ENCODE peak calls at places on chromosome 16, in four cellular contexts. E, V, H and C are unnamed samples.

GRCh38 chr16:66188786-66189725 is 177.4 kb upstream of the CDH5 start:
- DNase-seq in E (no peak), V (no peak), H (no peak), C (no peak)

GRCh38 chr16:68658258-68658973 is 13.3 kb downstream of the CDH3 start:
- DNase-seq in E (no peak), V (peak), H (no peak), C (no peak)

GRCh38 chr16:2532494-2533141 is 1.4 kb upstream of the CEMP1 start:
- DNase-seq in E (peak), V (no peak), H (peak), C (peak)

GRCh38 chr16:72474511-72475123 is 302.7 kb upstream of the PMFBP1 start:
- DNase-seq in E (no peak), V (no peak), H (peak), C (no peak)

GRCh38 chr16:87044031-87044380 is 273.2 kb downstream of the C16orf95 start:
- DNase-seq in E (no peak), V (peak), H (no peak), C (no peak)

GRCh38 chr16:73058221-73058615 is 10.3 kb upstream of the ZFHX3 start:
- DNase-seq in E (peak), V (no peak), H (no peak), C (no peak)

GRCh38 chr16:70018254-70018653 is 67.1 kb downstream of the CLEC18A start:
- DNase-seq in E (peak), V (peak), H (peak), C (peak)

GRCh38 chr16:7257026-7257425 is 75.6 kb upstream of the RBFOX1 start:
- DNase-seq in E (peak), V (no peak), H (no peak), C (no peak)

GRCh38 chr16:82834156-82834758 is 207.5 kb downstream of the CDH13 start:
- DNase-seq in E (no peak), V (no peak), H (no peak), C (no peak)

GRCh38 chr16:4314532-4315184 is 1.2 kb upstream of the GLIS2 start:
- DNase-seq in E (peak), V (peak), H (no peak), C (no peak)

GRCh38 chr16:49526966-49527365 is 153.4 kb downstream of the C16orf78 start:
- DNase-seq in E (no peak), V (no peak), H (no peak), C (no peak)

GRCh38 chr16:69410285-69410990 is 14.0 kb upstream of the CYB5B start:
- DNase-seq in E (no peak), V (peak), H (no peak), C (no peak)

GRCh38 chr16:29899516-29900101 is at the start of gene SEZ6L2:
- DNase-seq in E (peak), V (peak), H (peak), C (no peak)

GRCh38 chr16:13919330-13919682 is 648 bp upstream of the ERCC4 start:
- DNase-seq in E (peak), V (no peak), H (peak), C (no peak)

GRCh38 chr16:72936408-72936807 is 111.5 kb downstream of the ZFHX3 start:
- DNase-seq in E (no peak), V (no peak), H (peak), C (no peak)

GRCh38 chr16:799948-800833 is at the start of gene GNG13:
- DNase-seq in E (peak), V (no peak), H (no peak), C (no peak)

GRCh38 chr16:84738255-84739038 is 38.6 kb downstream of the USP10 start:
- DNase-seq in E (peak), V (peak), H (peak), C (peak)

GRCh38 chr16:31105677-31106213 is 2.4 kb upstream of the BCKDK start:
- DNase-seq in E (peak), V (peak), H (peak), C (no peak)

GRCh38 chr16:64455275-64455674 is 666.6 kb downstream of the CDH11 start:
- DNase-seq in E (no peak), V (no peak), H (no peak), C (no peak)

GRCh38 chr16:12628526-12628925 is 175.2 kb downstream of the CPPED1 start:
- DNase-seq in E (no peak), V (no peak), H (no peak), C (no peak)

GRCh38 chr16:15435216-15435864 is 952 bp downstream of the BMERB1 start:
- DNase-seq in E (peak), V (no peak), H (no peak), C (no peak)

GRCh38 chr16:30142672-30143346 is 19.8 kb upstream of the MAPK3 start:
- DNase-seq in E (no peak), V (peak), H (peak), C (peak)

GRCh38 chr16:30041841-30042240 is 10.8 kb upstream of the TLCD3B start:
- DNase-seq in E (no peak), V (no peak), H (no peak), C (no peak)

GRCh38 chr16:22977294-22977697 is 163.3 kb downstream of the HS3ST2 start:
- DNase-seq in E (no peak), V (peak), H (peak), C (no peak)

GRCh38 chr16:10581507-10581906 is 1.1 kb upstream of the EMP2 start:
- DNase-seq in E (no peak), V (no peak), H (no peak), C (no peak)
- H3K4me2 ChIP-seq in E (no peak), V (no peak), H (peak), C (no peak)

GRCh38 chr16:86018487-86018886 is 119.5 kb downstream of the IRF8 start:
- DNase-seq in E (no peak), V (no peak), H (no peak), C (no peak)
- TF ChIP-seq PBX3 in E (no peak), V (no peak), H (no peak), C (no peak)

GRCh38 chr16:57685633-57686032 is 9.0 kb upstream of the DRC7 start:
- DNase-seq in E (no peak), V (no peak), H (no peak), C (no peak)
- H3K4me2 ChIP-seq in E (no peak), V (no peak), H (no peak), C (no peak)

GRCh38 chr16:67549936-67550335 is 12.4 kb upstream of the CTCF start:
- DNase-seq in E (no peak), V (no peak), H (no peak), C (no peak)

GRCh38 chr16:67552476-67552875 is 9.8 kb upstream of the CTCF start:
- DNase-seq in E (no peak), V (no peak), H (no peak), C (no peak)

GRCh38 chr16:67551972-67552371 is 10.4 kb upstream of the CTCF start:
- DNase-seq in E (no peak), V (no peak), H (no peak), C (no peak)

GRCh38 chr16:67549240-67549639 is 13.1 kb upstream of the CTCF start:
- DNase-seq in E (no peak), V (no peak), H (no peak), C (no peak)

GRCh38 chr16:67551091-67551490 is 11.2 kb upstream of the CTCF start:
- DNase-seq in E (no peak), V (no peak), H (no peak), C (no peak)
- TF ChIP-seq PBX3 in E (no peak), V (no peak), H (no peak), C (no peak)

GRCh38 chr16:61098505-61098904 is 937.7 kb downstream of the CDH8 start:
- DNase-seq in E (no peak), V (no peak), H (no peak), C (no peak)
- H3K4me2 ChIP-seq in E (no peak), V (no peak), H (no peak), C (no peak)